ENCODE peak calls at places on chromosomes 2 and 18, in seven cellular contexts. One of them, this sample, is unnamed.

GRCh38 chr2:118784860-118785259 is 62.6 kb downstream of the EN1 start:
- DNase-seq in sigmoid colon: no peak
- DNase-seq in pancreas: no peak
- DNase-seq in esophagus squamous epithelium: no peak
- DNase-seq in cardiac muscle cell: peak; percentile 57
- DNase-seq in ovary: no peak
- DNase-seq in cardiac fibroblast: no peak
- DNase-seq in this sample: no peak

GRCh38 chr2:58871469-58872142 is 630.5 kb upstream of the FANCL start:
- DNase-seq in sigmoid colon: no peak
- DNase-seq in pancreas: no peak
- DNase-seq in esophagus squamous epithelium: no peak
- DNase-seq in cardiac muscle cell: no peak
- DNase-seq in ovary: no peak
- DNase-seq in cardiac fibroblast: no peak
- DNase-seq in this sample: no peak

GRCh38 chr18:68714356-68714706 is 577 bp downstream of the TMX3 start:
- DNase-seq in sigmoid colon: no peak
- DNase-seq in pancreas: no peak
- DNase-seq in esophagus squamous epithelium: no peak
- DNase-seq in cardiac muscle cell: no peak
- DNase-seq in ovary: no peak
- DNase-seq in cardiac fibroblast: peak; percentile 23
- DNase-seq in this sample: peak; percentile 48

GRCh38 chr18:54938506-54938905 is 20.8 kb downstream of the CCDC68 start:
- DNase-seq in sigmoid colon: no peak
- DNase-seq in pancreas: no peak
- DNase-seq in esophagus squamous epithelium: no peak
- DNase-seq in cardiac muscle cell: no peak
- DNase-seq in ovary: no peak
- DNase-seq in cardiac fibroblast: no peak
- DNase-seq in this sample: no peak

GRCh38 chr2:161796192-161796591 is 172.0 kb downstream of the SLC4A10 start:
- DNase-seq in sigmoid colon: no peak
- DNase-seq in pancreas: no peak
- DNase-seq in esophagus squamous epithelium: no peak
- DNase-seq in cardiac muscle cell: peak; percentile 24
- DNase-seq in ovary: no peak
- DNase-seq in cardiac fibroblast: peak; percentile 24
- DNase-seq in this sample: no peak

GRCh38 chr2:96391828-96392200 is 56.2 kb downstream of the NCAPH start:
- DNase-seq in sigmoid colon: no peak
- DNase-seq in pancreas: no peak
- DNase-seq in esophagus squamous epithelium: no peak
- DNase-seq in cardiac muscle cell: no peak
- DNase-seq in ovary: no peak
- DNase-seq in cardiac fibroblast: no peak
- DNase-seq in this sample: no peak

GRCh38 chr2:164599954-164600589 is 21.2 kb downstream of the GRB14 start:
- DNase-seq in sigmoid colon: no peak
- DNase-seq in pancreas: peak; percentile 60
- DNase-seq in esophagus squamous epithelium: no peak
- DNase-seq in cardiac muscle cell: peak; percentile 82
- DNase-seq in ovary: no peak
- DNase-seq in cardiac fibroblast: peak; percentile 92
- DNase-seq in this sample: peak; percentile 52

GRCh38 chr2:32777714-32778113 is 149.9 kb downstream of the TTC27 start:
- DNase-seq in sigmoid colon: no peak
- DNase-seq in pancreas: no peak
- DNase-seq in esophagus squamous epithelium: no peak
- DNase-seq in cardiac muscle cell: no peak
- DNase-seq in ovary: no peak
- DNase-seq in cardiac fibroblast: no peak
- DNase-seq in this sample: no peak

GRCh38 chr2:5696741-5697521 is 4.7 kb downstream of the SOX11 start:
- DNase-seq in sigmoid colon: peak; percentile 70
- DNase-seq in pancreas: no peak
- DNase-seq in esophagus squamous epithelium: no peak
- DNase-seq in cardiac muscle cell: peak; percentile 53
- DNase-seq in ovary: no peak
- DNase-seq in cardiac fibroblast: no peak
- DNase-seq in this sample: peak; percentile 79

GRCh38 chr2:239465017-239466001 is 64.5 kb upstream of the HDAC4 start:
- DNase-seq in sigmoid colon: peak; percentile 90
- DNase-seq in pancreas: peak; percentile 63
- DNase-seq in esophagus squamous epithelium: peak; percentile 15
- DNase-seq in cardiac muscle cell: no peak
- DNase-seq in ovary: no peak
- DNase-seq in cardiac fibroblast: no peak
- DNase-seq in this sample: no peak

GRCh38 chr2:25159947-25160346 is 8.4 kb downstream of the POMC start:
- DNase-seq in sigmoid colon: no peak
- DNase-seq in pancreas: no peak
- DNase-seq in esophagus squamous epithelium: no peak
- DNase-seq in cardiac muscle cell: peak; percentile 42
- DNase-seq in ovary: no peak
- DNase-seq in cardiac fibroblast: peak; percentile 15
- DNase-seq in this sample: no peak

DNA sequence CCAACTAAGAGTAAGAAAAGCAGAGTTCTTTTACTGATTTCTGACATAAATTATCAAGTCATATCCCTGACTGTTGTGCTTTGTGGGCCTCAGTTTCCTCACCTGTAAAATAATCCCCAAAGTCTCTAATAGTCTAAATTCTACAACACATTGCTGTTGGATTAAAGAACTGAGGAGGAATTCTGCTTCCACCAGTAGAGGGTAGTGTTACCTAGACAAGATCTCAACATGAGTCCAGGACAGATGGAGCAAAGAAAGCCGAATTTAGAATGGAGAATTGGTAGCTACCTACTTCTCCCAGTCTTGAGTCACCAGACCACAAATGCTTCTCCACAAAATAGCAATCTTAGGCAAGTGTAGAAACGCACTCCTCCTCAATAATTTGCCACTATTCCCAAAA is 462.5 kb upstream of the FSHR start:
- DNase-seq in sigmoid colon: no peak
- DNase-seq in pancreas: no peak
- DNase-seq in esophagus squamous epithelium: no peak
- DNase-seq in cardiac muscle cell: peak; percentile 25
- DNase-seq in ovary: no peak
- DNase-seq in cardiac fibroblast: peak; percentile 26
- DNase-seq in this sample: no peak
- TF ChIP-seq CTCF in sigmoid colon: no peak
- TF ChIP-seq CTCF in pancreas: peak; percentile 31
- TF ChIP-seq CTCF in esophagus squamous epithelium: peak; percentile 47
- TF ChIP-seq CTCF in cardiac muscle cell: peak; percentile 41
- TF ChIP-seq CTCF in ovary: no peak
- TF ChIP-seq CTCF in cardiac fibroblast: peak; percentile 27
- TF ChIP-seq CTCF in this sample: peak; percentile 49

GRCh38 chr2:241635756-241636155 is 1.2 kb downstream of the THAP4 start:
- DNase-seq in sigmoid colon: no peak
- DNase-seq in pancreas: no peak
- DNase-seq in esophagus squamous epithelium: no peak
- DNase-seq in cardiac muscle cell: peak; percentile 33
- DNase-seq in ovary: no peak
- DNase-seq in cardiac fibroblast: peak; percentile 32
- DNase-seq in this sample: no peak
- H3K4me3 ChIP-seq in sigmoid colon: peak overlapping the region; percentile 85
- H3K4me3 ChIP-seq in pancreas: peak overlapping the region; percentile 88
- H3K4me3 ChIP-seq in esophagus squamous epithelium: peak overlapping the region; percentile 82
- H3K4me3 ChIP-seq in cardiac muscle cell: peak overlapping the region; percentile 91
- H3K4me3 ChIP-seq in ovary: peak overlapping the region; percentile 83
- H3K4me3 ChIP-seq in cardiac fibroblast: peak overlapping the region; percentile 87
- H3K4me3 ChIP-seq in this sample: peak overlapping the region; percentile 90

DNA sequence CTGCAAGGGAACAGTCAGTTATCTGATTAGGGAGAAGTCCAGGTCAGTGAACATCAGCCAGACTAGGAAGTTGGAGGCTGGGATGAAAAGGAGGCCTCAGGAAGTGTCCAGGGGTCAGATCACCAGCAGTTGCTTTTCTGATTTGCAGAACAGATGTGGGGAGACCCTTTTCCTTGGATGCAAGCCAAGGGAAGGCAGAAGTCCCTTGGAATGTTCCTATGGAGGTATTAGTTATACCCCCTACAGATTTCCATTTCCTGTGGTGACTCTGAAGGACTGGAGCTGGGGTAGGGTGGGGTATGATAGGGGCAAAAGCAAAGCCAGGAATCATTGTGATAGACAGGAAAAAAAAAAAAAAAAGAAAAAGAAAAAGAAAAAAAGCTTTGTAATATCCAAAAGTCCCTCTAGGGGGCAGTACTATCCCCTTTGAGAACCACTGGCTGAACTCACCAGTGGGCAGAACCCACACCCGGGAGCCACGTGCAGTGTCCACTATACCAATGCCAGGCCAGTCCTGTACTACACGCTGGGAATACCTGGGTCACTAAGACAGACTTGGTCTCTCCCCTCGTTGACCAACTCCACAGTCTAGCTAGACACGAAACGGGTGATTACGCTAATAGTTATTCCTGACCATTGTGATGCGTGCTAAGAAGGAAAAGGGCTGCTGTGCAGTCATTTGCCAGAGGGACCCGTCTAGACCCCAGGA is 7.4 kb downstream of the DYSF start:
- DNase-seq in sigmoid colon: no peak
- DNase-seq in pancreas: no peak
- DNase-seq in esophagus squamous epithelium: no peak
- DNase-seq in cardiac muscle cell: peak; percentile 50
- DNase-seq in ovary: no peak
- DNase-seq in cardiac fibroblast: peak; percentile 54
- DNase-seq in this sample: peak; percentile 67
- TF ChIP-seq CTCF in sigmoid colon: peak; percentile 12
- TF ChIP-seq CTCF in pancreas: no peak
- TF ChIP-seq CTCF in esophagus squamous epithelium: peak; percentile 41
- TF ChIP-seq CTCF in cardiac muscle cell: peak; percentile 65
- TF ChIP-seq CTCF in ovary: no peak
- TF ChIP-seq CTCF in cardiac fibroblast: peak; percentile 64
- TF ChIP-seq CTCF in this sample: peak; percentile 48

GRCh38 chr18:10456718-10457499 is 2.5 kb downstream of the APCDD1 start:
- DNase-seq in sigmoid colon: no peak
- DNase-seq in pancreas: no peak
- DNase-seq in esophagus squamous epithelium: no peak
- DNase-seq in cardiac muscle cell: no peak
- DNase-seq in ovary: no peak
- DNase-seq in cardiac fibroblast: no peak
- DNase-seq in this sample: no peak

GRCh38 chr18:10455726-10456453 is 1.5 kb downstream of the APCDD1 start:
- DNase-seq in sigmoid colon: no peak
- DNase-seq in pancreas: no peak
- DNase-seq in esophagus squamous epithelium: no peak
- DNase-seq in cardiac muscle cell: no peak
- DNase-seq in ovary: no peak
- DNase-seq in cardiac fibroblast: no peak
- DNase-seq in this sample: no peak

GRCh38 chr18:10460414-10461018 is 6.1 kb downstream of the APCDD1 start:
- DNase-seq in sigmoid colon: no peak
- DNase-seq in pancreas: no peak
- DNase-seq in esophagus squamous epithelium: no peak
- DNase-seq in cardiac muscle cell: no peak
- DNase-seq in ovary: no peak
- DNase-seq in cardiac fibroblast: no peak
- DNase-seq in this sample: no peak

GRCh38 chr18:10454800-10455550 is 540 bp downstream of the APCDD1 start:
- DNase-seq in sigmoid colon: no peak
- DNase-seq in pancreas: peak; percentile 22
- DNase-seq in esophagus squamous epithelium: no peak
- DNase-seq in cardiac muscle cell: peak; percentile 36
- DNase-seq in ovary: peak; percentile 62
- DNase-seq in cardiac fibroblast: peak; percentile 5
- DNase-seq in this sample: no peak

GRCh38 chr18:10457798-10458197 is 3.4 kb downstream of the APCDD1 start:
- DNase-seq in sigmoid colon: no peak
- DNase-seq in pancreas: no peak
- DNase-seq in esophagus squamous epithelium: no peak
- DNase-seq in cardiac muscle cell: no peak
- DNase-seq in ovary: no peak
- DNase-seq in cardiac fibroblast: no peak
- DNase-seq in this sample: no peak
- H3K4me3 ChIP-seq in sigmoid colon: no peak overlapping the region
- H3K4me3 ChIP-seq in pancreas: no peak overlapping the region
- H3K4me3 ChIP-seq in esophagus squamous epithelium: no peak overlapping the region
- H3K4me3 ChIP-seq in cardiac muscle cell: no peak overlapping the region
- H3K4me3 ChIP-seq in ovary: no peak overlapping the region
- H3K4me3 ChIP-seq in cardiac fibroblast: no peak overlapping the region
- H3K4me3 ChIP-seq in this sample: no peak overlapping the region

GRCh38 chr2:9773905-9774239 is 69.4 kb upstream of the TAF1B start:
- DNase-seq in sigmoid colon: no peak
- DNase-seq in pancreas: no peak
- DNase-seq in esophagus squamous epithelium: no peak
- DNase-seq in cardiac muscle cell: no peak
- DNase-seq in ovary: no peak
- DNase-seq in cardiac fibroblast: no peak
- DNase-seq in this sample: no peak
- TF ChIP-seq CTCF in sigmoid colon: no peak
- TF ChIP-seq CTCF in pancreas: no peak
- TF ChIP-seq CTCF in esophagus squamous epithelium: no peak
- TF ChIP-seq CTCF in cardiac muscle cell: no peak
- TF ChIP-seq CTCF in ovary: no peak
- TF ChIP-seq CTCF in cardiac fibroblast: no peak
- TF ChIP-seq CTCF in this sample: no peak

DNA sequence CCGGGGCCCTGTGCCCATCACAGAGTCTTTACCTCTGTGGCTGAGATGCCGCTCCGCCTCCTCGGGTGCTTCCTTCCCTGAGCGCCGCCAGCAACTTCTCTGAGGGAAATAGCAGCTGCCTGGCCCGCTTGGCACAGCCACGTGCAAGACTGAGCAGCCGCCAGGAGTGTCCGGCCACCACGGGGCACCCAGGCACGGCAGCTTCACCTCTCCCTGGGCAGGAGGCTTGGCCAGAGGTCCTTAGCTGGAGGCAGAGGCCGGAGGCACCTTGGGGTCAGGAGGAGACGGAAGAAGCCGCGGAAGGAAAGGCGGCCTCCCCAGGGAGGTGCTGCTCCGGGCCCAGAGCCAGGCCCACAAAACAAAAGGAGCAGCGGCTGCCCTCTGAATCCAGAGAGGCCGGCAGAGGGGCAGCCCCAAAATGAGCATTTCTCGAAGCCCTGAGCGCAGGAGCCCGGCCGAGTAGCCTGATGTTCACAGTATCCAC is 6.0 kb upstream of the LIMS2 start:
- DNase-seq in sigmoid colon: peak; percentile 90
- DNase-seq in pancreas: no peak
- DNase-seq in esophagus squamous epithelium: no peak
- DNase-seq in cardiac muscle cell: peak; percentile 37
- DNase-seq in ovary: no peak
- DNase-seq in cardiac fibroblast: peak; percentile 45
- DNase-seq in this sample: peak; percentile 60
- H3K4me3 ChIP-seq in sigmoid colon: peak overlapping the region; percentile 41
- H3K4me3 ChIP-seq in pancreas: no peak overlapping the region
- H3K4me3 ChIP-seq in esophagus squamous epithelium: no peak overlapping the region
- H3K4me3 ChIP-seq in cardiac muscle cell: no peak overlapping the region
- H3K4me3 ChIP-seq in ovary: peak overlapping the region; percentile 8
- H3K4me3 ChIP-seq in cardiac fibroblast: peak overlapping the region; percentile 24
- H3K4me3 ChIP-seq in this sample: no peak overlapping the region

GRCh38 chr2:73359915-73360697 is 25.5 kb upstream of the ALMS1 start:
- DNase-seq in sigmoid colon: no peak
- DNase-seq in pancreas: no peak
- DNase-seq in esophagus squamous epithelium: no peak
- DNase-seq in cardiac muscle cell: peak; percentile 23
- DNase-seq in ovary: no peak
- DNase-seq in cardiac fibroblast: peak; percentile 22
- DNase-seq in this sample: no peak
- TF ChIP-seq CTCF in sigmoid colon: no peak
- TF ChIP-seq CTCF in pancreas: no peak
- TF ChIP-seq CTCF in esophagus squamous epithelium: peak; percentile 32
- TF ChIP-seq CTCF in cardiac muscle cell: peak; percentile 59
- TF ChIP-seq CTCF in ovary: no peak
- TF ChIP-seq CTCF in cardiac fibroblast: peak; percentile 41
- TF ChIP-seq CTCF in this sample: no peak

GRCh38 chr2:219684721-219685689 is 57.6 kb downstream of the SLC4A3 start:
- DNase-seq in sigmoid colon: peak; percentile 83
- DNase-seq in pancreas: peak; percentile 74
- DNase-seq in esophagus squamous epithelium: no peak
- DNase-seq in cardiac muscle cell: peak; percentile 91
- DNase-seq in ovary: peak; percentile 79
- DNase-seq in cardiac fibroblast: peak; percentile 86
- DNase-seq in this sample: peak; percentile 73
- H3K4me3 ChIP-seq in sigmoid colon: peak overlapping the region; percentile 46
- H3K4me3 ChIP-seq in pancreas: peak overlapping the region; percentile 55
- H3K4me3 ChIP-seq in esophagus squamous epithelium: peak overlapping the region; percentile 20
- H3K4me3 ChIP-seq in cardiac muscle cell: no peak overlapping the region
- H3K4me3 ChIP-seq in ovary: peak overlapping the region; percentile 33
- H3K4me3 ChIP-seq in cardiac fibroblast: peak overlapping the region; percentile 52
- H3K4me3 ChIP-seq in this sample: no peak overlapping the region